ENCODE peak calls at places on chromosome 1, in nine cellular contexts. One of them, this sample, is unnamed. For H3K4me1, the result is how much of the 10 kb centered on the place peaks cover.

GRCh38 chr1:160904783-160905616 is 20.0 kb upstream of the ITLN1 start:
- DNase-seq in uterus: no peak
- DNase-seq in left ventricle myocardium inferior: no peak
- DNase-seq in PC-9: no peak
- DNase-seq in heart left ventricle: no peak
- DNase-seq in right lobe of liver: no peak
- DNase-seq in breast epithelium: no peak
- DNase-seq in stomach: no peak
- DNase-seq in cardiac muscle cell: peak
- DNase-seq in this sample: no peak

GRCh38 chr1:1219341-1219740 is 5.4 kb upstream of the TNFRSF4 start:
- DNase-seq in uterus: no peak
- DNase-seq in left ventricle myocardium inferior: no peak
- DNase-seq in PC-9: no peak
- DNase-seq in heart left ventricle: no peak
- DNase-seq in right lobe of liver: no peak
- DNase-seq in breast epithelium: no peak
- DNase-seq in stomach: no peak
- DNase-seq in cardiac muscle cell: no peak
- DNase-seq in this sample: no peak

GRCh38 chr1:182400567-182400966 is at the start of gene TEDDM1:
- DNase-seq in uterus: no peak
- DNase-seq in left ventricle myocardium inferior: no peak
- DNase-seq in PC-9: no peak
- DNase-seq in heart left ventricle: no peak
- DNase-seq in right lobe of liver: no peak
- DNase-seq in breast epithelium: no peak
- DNase-seq in stomach: no peak
- DNase-seq in cardiac muscle cell: no peak
- DNase-seq in this sample: no peak

GRCh38 chr1:15406911-15407559 is 2.7 kb upstream of the EFHD2 start:
- DNase-seq in uterus: peak
- DNase-seq in left ventricle myocardium inferior: no peak
- DNase-seq in PC-9: no peak
- DNase-seq in heart left ventricle: no peak
- DNase-seq in right lobe of liver: no peak
- DNase-seq in breast epithelium: no peak
- DNase-seq in stomach: no peak
- DNase-seq in cardiac muscle cell: no peak
- DNase-seq in this sample: no peak

GRCh38 chr1:14945132-14946010 is 208.2 kb upstream of the TMEM51 start:
- DNase-seq in uterus: peak
- DNase-seq in left ventricle myocardium inferior: peak
- DNase-seq in PC-9: peak
- DNase-seq in heart left ventricle: peak
- DNase-seq in right lobe of liver: peak
- DNase-seq in breast epithelium: no peak
- DNase-seq in stomach: peak
- DNase-seq in cardiac muscle cell: peak
- DNase-seq in this sample: peak

GRCh38 chr1:151728151-151728711 is 6.9 kb downstream of the RIIAD1 start:
- DNase-seq in uterus: peak
- DNase-seq in left ventricle myocardium inferior: no peak
- DNase-seq in PC-9: no peak
- DNase-seq in heart left ventricle: peak
- DNase-seq in right lobe of liver: no peak
- DNase-seq in breast epithelium: no peak
- DNase-seq in stomach: no peak
- DNase-seq in cardiac muscle cell: peak
- DNase-seq in this sample: no peak

GRCh38 chr1:34602907-34603306 is 151.9 kb upstream of the GJB5 start:
- DNase-seq in uterus: no peak
- DNase-seq in left ventricle myocardium inferior: no peak
- DNase-seq in PC-9: no peak
- DNase-seq in heart left ventricle: no peak
- DNase-seq in right lobe of liver: no peak
- DNase-seq in breast epithelium: no peak
- DNase-seq in stomach: no peak
- DNase-seq in cardiac muscle cell: no peak
- DNase-seq in this sample: no peak

GRCh38 chr1:161382214-161383019 is 14.7 kb upstream of the CFAP126 start:
- DNase-seq in uterus: peak
- DNase-seq in left ventricle myocardium inferior: no peak
- DNase-seq in PC-9: no peak
- DNase-seq in heart left ventricle: no peak
- DNase-seq in right lobe of liver: no peak
- DNase-seq in breast epithelium: no peak
- DNase-seq in stomach: no peak
- DNase-seq in cardiac muscle cell: peak
- DNase-seq in this sample: no peak

GRCh38 chr1:65371544-65371943 is 48.9 kb upstream of the LEPR start:
- DNase-seq in uterus: no peak
- DNase-seq in left ventricle myocardium inferior: no peak
- DNase-seq in PC-9: no peak
- DNase-seq in heart left ventricle: no peak
- DNase-seq in right lobe of liver: no peak
- DNase-seq in breast epithelium: no peak
- DNase-seq in stomach: no peak
- DNase-seq in cardiac muscle cell: peak
- DNase-seq in this sample: no peak

GRCh38 chr1:45979074-45979777 is 153.2 kb downstream of the PIK3R3 start:
- DNase-seq in uterus: no peak
- DNase-seq in left ventricle myocardium inferior: no peak
- DNase-seq in PC-9: no peak
- DNase-seq in heart left ventricle: no peak
- DNase-seq in right lobe of liver: no peak
- DNase-seq in breast epithelium: no peak
- DNase-seq in stomach: no peak
- DNase-seq in cardiac muscle cell: no peak
- DNase-seq in this sample: no peak

GRCh38 chr1:23696335-23696989 is 4.9 kb downstream of the RPL11 start:
- DNase-seq in uterus: no peak
- DNase-seq in left ventricle myocardium inferior: no peak
- DNase-seq in PC-9: no peak
- DNase-seq in heart left ventricle: no peak
- DNase-seq in right lobe of liver: no peak
- DNase-seq in breast epithelium: no peak
- DNase-seq in stomach: no peak
- DNase-seq in cardiac muscle cell: no peak
- DNase-seq in this sample: no peak

GRCh38 chr1:10065344-10065685 is 32.6 kb downstream of the UBE4B start:
- DNase-seq in uterus: no peak
- DNase-seq in left ventricle myocardium inferior: no peak
- DNase-seq in PC-9: no peak
- DNase-seq in heart left ventricle: peak
- DNase-seq in right lobe of liver: peak
- DNase-seq in breast epithelium: no peak
- DNase-seq in stomach: no peak
- DNase-seq in cardiac muscle cell: peak
- DNase-seq in this sample: no peak

GRCh38 chr1:117930484-117930883 is 945 bp downstream of the WDR3 start:
- DNase-seq in uterus: no peak
- DNase-seq in left ventricle myocardium inferior: no peak
- DNase-seq in PC-9: no peak
- DNase-seq in heart left ventricle: no peak
- DNase-seq in right lobe of liver: no peak
- DNase-seq in breast epithelium: no peak
- DNase-seq in stomach: no peak
- DNase-seq in cardiac muscle cell: peak
- DNase-seq in this sample: no peak

GRCh38 chr1:15834406-15835204 is 12.9 kb upstream of the SPEN start:
- DNase-seq in uterus: peak
- DNase-seq in left ventricle myocardium inferior: peak
- DNase-seq in PC-9: peak
- DNase-seq in heart left ventricle: peak
- DNase-seq in right lobe of liver: peak
- DNase-seq in breast epithelium: peak
- DNase-seq in stomach: peak
- DNase-seq in cardiac muscle cell: peak
- DNase-seq in this sample: peak

GRCh38 chr1:156666862-156667609 is 10.2 kb downstream of the NES start:
- DNase-seq in uterus: peak
- DNase-seq in left ventricle myocardium inferior: no peak
- DNase-seq in PC-9: no peak
- DNase-seq in heart left ventricle: no peak
- DNase-seq in right lobe of liver: no peak
- DNase-seq in breast epithelium: no peak
- DNase-seq in stomach: no peak
- DNase-seq in cardiac muscle cell: no peak
- DNase-seq in this sample: no peak

DNA sequence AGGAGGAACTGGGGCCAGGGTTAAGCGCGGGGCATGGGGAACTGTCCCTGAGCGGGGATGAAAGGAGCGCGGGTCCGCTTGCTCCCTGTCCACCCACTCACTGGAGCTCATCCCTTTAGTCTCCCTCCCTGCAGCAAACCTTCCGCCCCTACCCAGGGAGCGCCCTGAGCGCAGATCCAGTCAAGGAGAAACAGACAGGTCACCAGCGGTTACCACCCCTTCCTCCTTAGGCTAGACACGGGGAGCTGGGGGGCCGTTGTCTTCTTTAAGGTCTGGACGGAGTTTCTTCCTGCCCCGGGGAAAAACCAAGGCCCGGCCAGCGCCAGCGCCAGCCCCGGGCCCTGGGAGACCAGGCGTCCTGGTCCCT is 966 bp downstream of the WNT4 start:
- DNase-seq in uterus: no peak
- DNase-seq in left ventricle myocardium inferior: no peak
- DNase-seq in PC-9: no peak
- DNase-seq in heart left ventricle: no peak
- DNase-seq in right lobe of liver: no peak
- DNase-seq in breast epithelium: no peak
- DNase-seq in stomach: no peak
- DNase-seq in cardiac muscle cell: peak
- DNase-seq in this sample: no peak
- H3K4me1 ChIP-seq in uterus: under half
- H3K4me1 ChIP-seq in left ventricle myocardium inferior: under half
- H3K4me1 ChIP-seq in PC-9: under half
- H3K4me1 ChIP-seq in heart left ventricle: under half
- H3K4me1 ChIP-seq in right lobe of liver: under half
- H3K4me1 ChIP-seq in breast epithelium: under half
- H3K4me1 ChIP-seq in stomach: under half
- H3K4me1 ChIP-seq in cardiac muscle cell: under half
- H3K4me1 ChIP-seq in this sample: under half

GRCh38 chr1:211577826-211578639 is 928 bp downstream of the SLC30A1 start:
- DNase-seq in uterus: peak
- DNase-seq in left ventricle myocardium inferior: peak
- DNase-seq in PC-9: peak
- DNase-seq in heart left ventricle: peak
- DNase-seq in right lobe of liver: peak
- DNase-seq in breast epithelium: peak
- DNase-seq in stomach: peak
- DNase-seq in cardiac muscle cell: peak
- DNase-seq in this sample: no peak
- H3K4me1 ChIP-seq in uterus: under half
- H3K4me1 ChIP-seq in left ventricle myocardium inferior: half or more
- H3K4me1 ChIP-seq in PC-9: under half
- H3K4me1 ChIP-seq in heart left ventricle: under half
- H3K4me1 ChIP-seq in right lobe of liver: under half
- H3K4me1 ChIP-seq in breast epithelium: under half
- H3K4me1 ChIP-seq in stomach: under half
- H3K4me1 ChIP-seq in cardiac muscle cell: under half
- H3K4me1 ChIP-seq in this sample: half or more

GRCh38 chr1:32754282-32755097 is 51.9 kb upstream of the SYNC start:
- DNase-seq in uterus: no peak
- DNase-seq in left ventricle myocardium inferior: no peak
- DNase-seq in PC-9: peak
- DNase-seq in heart left ventricle: no peak
- DNase-seq in right lobe of liver: no peak
- DNase-seq in breast epithelium: peak
- DNase-seq in stomach: peak
- DNase-seq in cardiac muscle cell: peak
- DNase-seq in this sample: no peak

GRCh38 chr1:32757213-32757895 is 54.8 kb upstream of the SYNC start:
- DNase-seq in uterus: no peak
- DNase-seq in left ventricle myocardium inferior: no peak
- DNase-seq in PC-9: no peak
- DNase-seq in heart left ventricle: no peak
- DNase-seq in right lobe of liver: no peak
- DNase-seq in breast epithelium: no peak
- DNase-seq in stomach: no peak
- DNase-seq in cardiac muscle cell: no peak
- DNase-seq in this sample: no peak

GRCh38 chr1:32753532-32754281 is 51.1 kb upstream of the SYNC start:
- DNase-seq in uterus: peak
- DNase-seq in left ventricle myocardium inferior: peak
- DNase-seq in PC-9: peak
- DNase-seq in heart left ventricle: peak
- DNase-seq in right lobe of liver: peak
- DNase-seq in breast epithelium: peak
- DNase-seq in stomach: peak
- DNase-seq in cardiac muscle cell: peak
- DNase-seq in this sample: no peak

GRCh38 chr1:32755098-32755809 is 52.7 kb upstream of the SYNC start:
- DNase-seq in uterus: no peak
- DNase-seq in left ventricle myocardium inferior: no peak
- DNase-seq in PC-9: no peak
- DNase-seq in heart left ventricle: no peak
- DNase-seq in right lobe of liver: no peak
- DNase-seq in breast epithelium: no peak
- DNase-seq in stomach: no peak
- DNase-seq in cardiac muscle cell: no peak
- DNase-seq in this sample: no peak

DNA sequence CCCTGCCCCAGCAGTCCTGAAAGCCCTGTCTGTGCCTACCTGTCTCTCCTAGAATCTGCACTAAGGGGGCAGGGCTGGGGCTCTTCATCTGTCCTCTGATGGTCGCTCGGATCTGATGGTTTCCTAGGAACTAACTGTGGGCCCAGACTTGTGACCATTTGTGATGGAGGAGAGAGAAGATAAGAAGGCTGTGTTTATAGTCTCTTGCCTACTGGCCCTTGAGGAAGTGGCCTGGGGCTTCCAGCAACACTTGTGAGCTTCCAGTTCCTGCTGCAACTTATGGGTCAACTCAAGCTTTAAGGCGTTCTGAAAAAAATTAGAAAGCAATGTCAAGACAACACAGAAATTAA is 53.2 kb upstream of the SYNC start:
- DNase-seq in uterus: no peak
- DNase-seq in left ventricle myocardium inferior: no peak
- DNase-seq in PC-9: no peak
- DNase-seq in heart left ventricle: no peak
- DNase-seq in right lobe of liver: no peak
- DNase-seq in breast epithelium: no peak
- DNase-seq in stomach: no peak
- DNase-seq in cardiac muscle cell: no peak
- DNase-seq in this sample: no peak
- H3K4me1 ChIP-seq in uterus: under half
- H3K4me1 ChIP-seq in left ventricle myocardium inferior: under half
- H3K4me1 ChIP-seq in PC-9: half or more
- H3K4me1 ChIP-seq in heart left ventricle: under half
- H3K4me1 ChIP-seq in right lobe of liver: under half
- H3K4me1 ChIP-seq in breast epithelium: under half
- H3K4me1 ChIP-seq in stomach: half or more
- H3K4me1 ChIP-seq in cardiac muscle cell: under half
- H3K4me1 ChIP-seq in this sample: under half

DNA sequence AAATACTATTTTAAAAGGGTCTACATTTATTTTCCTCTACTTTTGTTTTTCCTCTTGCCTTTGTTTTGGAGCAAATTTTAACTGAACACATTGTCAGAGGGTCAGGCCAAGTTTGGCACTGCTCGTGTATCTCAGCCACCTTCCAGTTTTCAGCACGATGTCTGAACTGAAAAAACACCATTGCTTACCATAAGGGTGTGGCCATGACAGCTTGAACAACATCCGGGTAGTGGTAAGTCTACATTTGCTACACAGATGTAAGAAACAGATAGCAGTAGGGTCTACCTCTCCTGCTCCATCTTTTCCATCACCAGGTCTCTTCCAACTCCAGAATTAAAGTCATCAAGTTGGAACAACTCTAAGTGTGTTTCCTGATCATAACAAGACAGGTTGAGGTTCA is 4.2 kb downstream of the HIVEP3 start:
- DNase-seq in uterus: no peak
- DNase-seq in left ventricle myocardium inferior: no peak
- DNase-seq in PC-9: no peak
- DNase-seq in heart left ventricle: no peak
- DNase-seq in right lobe of liver: no peak
- DNase-seq in breast epithelium: no peak
- DNase-seq in stomach: no peak
- DNase-seq in cardiac muscle cell: no peak
- DNase-seq in this sample: no peak
- H3K4me1 ChIP-seq in uterus: under half
- H3K4me1 ChIP-seq in left ventricle myocardium inferior: under half
- H3K4me1 ChIP-seq in PC-9: under half
- H3K4me1 ChIP-seq in heart left ventricle: under half
- H3K4me1 ChIP-seq in right lobe of liver: under half
- H3K4me1 ChIP-seq in breast epithelium: under half
- H3K4me1 ChIP-seq in stomach: under half
- H3K4me1 ChIP-seq in cardiac muscle cell: under half
- H3K4me1 ChIP-seq in this sample: under half

This sample was measured in thoracic aorta.